ENCODE peak calls at places on chromosome 5, in four cellular contexts. K, M, W and Q are unnamed samples.

GRCh38 chr5:130885027-130885426 is 280.0 kb downstream of the HINT1 start:
- DNase-seq in M (no peak), W (no peak), K (no peak), Q (no peak)

GRCh38 chr5:180282281-180282680 is 9.6 kb downstream of the MAPK9 start:
- DNase-seq in K (no peak), W (no peak), M (no peak), Q (no peak)

GRCh38 chr5:135832941-135833340 is 1.5 kb upstream of the SLC25A48 start:
- DNase-seq in K (no peak), M (no peak), W (no peak), Q (no peak)

GRCh38 chr5:109413463-109413862 is 3.7 kb upstream of the PJA2 start:
- DNase-seq in W (no peak), K (peak), M (no peak), Q (peak)

GRCh38 chr5:127671218-127671617 is 22.3 kb downstream of the CTXN3 start:
- DNase-seq in K (no peak), W (no peak), M (no peak), Q (no peak)

GRCh38 chr5:73591698-73592501 is 26.4 kb downstream of the UTP15 start:
- DNase-seq in K (no peak), M (no peak), W (no peak), Q (no peak)

GRCh38 chr5:3684118-3684517 is 88.5 kb downstream of the IRX1 start:
- DNase-seq in W (no peak), K (no peak), M (no peak), Q (no peak)

GRCh38 chr5:124842725-124843595 is 96.5 kb upstream of the ZNF608 start:
- DNase-seq in W (no peak), K (no peak), M (no peak), Q (no peak)

GRCh38 chr5:80172067-80172690 is 83.7 kb downstream of the SERINC5 start:
- DNase-seq in W (no peak), M (no peak), K (no peak), Q (peak)

GRCh38 chr5:150114773-150115408 is 28.5 kb upstream of the CSF1R start:
- DNase-seq in W (peak), M (no peak), K (no peak), Q (no peak)

GRCh38 chr5:143547342-143547741 is 143.9 kb upstream of the NR3C1 start:
- DNase-seq in M (no peak), W (no peak), K (no peak), Q (no peak)

GRCh38 chr5:125200842-125201373 is 454.5 kb upstream of the ZNF608 start:
- DNase-seq in K (no peak), M (no peak), W (no peak), Q (no peak)